ENCODE peak calls at places on chromosomes 11 and 22, in four cellular contexts. Y is colonic mucosa, L is NCI-H1436, W is globus pallidus. T is an unnamed sample.

GRCh38 chr11:8719260-8720190 is 36.9 kb downstream of the RPL27A start:
- DNase-seq in Y (no peak), L (no peak), W (no peak), T (peak)

GRCh38 chr11:2584434-2584811 is 115.4 kb downstream of the KCNQ1OT1 start:
- DNase-seq in Y (no peak), L (no peak), W (no peak), T (no peak)

GRCh38 chr11:110710520-110711381 is 1.5 kb downstream of the ARHGAP20 start:
- DNase-seq in Y (peak), L (no peak), W (no peak), T (no peak)

GRCh38 chr22:25081409-25081824 is 118.2 kb upstream of the CRYBB3 start:
- DNase-seq in Y (peak), L (peak), W (no peak), T (no peak)

GRCh38 chr11:94224078-94224477 is 80.3 kb upstream of the IZUMO1R start:
- DNase-seq in Y (no peak), L (no peak), W (no peak), T (no peak)

GRCh38 chr11:118059231-118059940 is 17.5 kb upstream of the TMPRSS4 start:
- DNase-seq in Y (no peak), L (no peak), W (no peak), T (no peak)

GRCh38 chr22:45960477-45961386 is 16.2 kb downstream of the WNT7B start:
- DNase-seq in Y (no peak), L (no peak), W (no peak), T (peak)

GRCh38 chr11:58832246-58832645 is 12.3 kb downstream of the GLYATL2 start:
- DNase-seq in Y (peak), L (no peak), W (no peak), T (no peak)

GRCh38 chr22:35376728-35377472 is 4.0 kb upstream of the HMOX1 start:
- DNase-seq in Y (peak), L (peak), W (peak), T (peak)

GRCh38 chr11:70712471-70712870 is 314.1 kb downstream of the CTTN start:
- DNase-seq in Y (peak), L (no peak), W (no peak), T (no peak)

GRCh38 chr11:19938051-19938856 is 222.0 kb downstream of the DBX1 start:
- DNase-seq in Y (peak), L (no peak), W (peak), T (peak)

GRCh38 chr11:69813839-69814238 is 5.4 kb downstream of the FGF3 start:
- DNase-seq in Y (no peak), L (no peak), W (no peak), T (no peak)

GRCh38 chr11:16395601-16396000 is 39.3 kb upstream of the SOX6 start:
- DNase-seq in Y (no peak), L (no peak), W (no peak), T (no peak)

GRCh38 chr22:43012390-43012789 is 2.6 kb downstream of the PACSIN2 start:
- DNase-seq in Y (no peak), L (no peak), W (no peak), T (no peak)

GRCh38 chr11:3225159-3225758 is 6.6 kb upstream of the MRGPRG start:
- DNase-seq in Y (no peak), L (no peak), W (no peak), T (no peak)

GRCh38 chr11:93608280-93608862 is 53.1 kb upstream of the CEP295 start:
- DNase-seq in Y (no peak), L (no peak), W (peak), T (no peak)

GRCh38 chr11:67119577-67120391 is 721 bp downstream of the KDM2A start:
- DNase-seq in Y (peak), L (no peak), W (peak), T (no peak)

GRCh38 chr11:8531312-8531711 is 62.7 kb downstream of the STK33 start:
- DNase-seq in Y (no peak), L (peak), W (no peak), T (no peak)

GRCh38 chr11:79982185-79982584 is 541.4 kb upstream of the TENM4 start:
- DNase-seq in Y (no peak), L (no peak), W (no peak), T (no peak)

GRCh38 chr11:75190652-75191329 is 39.9 kb downstream of the SLCO2B1 start:
- DNase-seq in Y (no peak), L (no peak), W (no peak), T (no peak)

GRCh38 chr11:35166369-35167360 is 27.7 kb downstream of the CD44 start:
- DNase-seq in Y (no peak), L (no peak), W (peak), T (peak)

GRCh38 chr22:44697423-44698179 is 4.4 kb upstream of the PRR5 start:
- DNase-seq in Y (peak), L (peak), W (no peak), T (peak)

GRCh38 chr22:43789452-43789851 is 22.7 kb downstream of the EFCAB6 start:
- DNase-seq in Y (no peak), L (no peak), W (no peak), T (peak)

GRCh38 chr22:26914786-26915185 is 257.4 kb downstream of the MIAT start:
- DNase-seq in Y (no peak), L (no peak), W (no peak), T (no peak)

GRCh38 chr22:38080847-38081635 is 2.9 kb downstream of the SLC16A8 start:
- DNase-seq in Y (peak), L (no peak), W (no peak), T (no peak)

GRCh38 chr11:86117706-86118050 is 48.8 kb upstream of the PICALM start:
- DNase-seq in Y (no peak), L (no peak), W (no peak), T (no peak)

GRCh38 chr22:27474711-27475547 is 326.6 kb downstream of the MN1 start:
- DNase-seq in Y (no peak), L (no peak), W (no peak), T (peak)

GRCh38 chr11:61958590-61958989 is 8.4 kb downstream of the BEST1 start:
- DNase-seq in Y (no peak), L (no peak), W (no peak), T (no peak)

GRCh38 chr11:45383229-45383628 is 97.1 kb upstream of the SYT13 start:
- DNase-seq in Y (no peak), L (no peak), W (peak), T (no peak)

GRCh38 chr11:112016765-112017356 is 8.3 kb upstream of the DLAT start:
- DNase-seq in Y (no peak), L (no peak), W (no peak), T (peak)

GRCh38 chr11:15893080-15893492 is 463.3 kb downstream of the SOX6 start:
- DNase-seq in Y (peak), L (no peak), W (no peak), T (peak)

GRCh38 chr11:13291794-13292193 is 14.2 kb downstream of the BMAL1 start:
- DNase-seq in Y (no peak), L (no peak), W (peak), T (no peak)

GRCh38 chr11:94926698-94927237 is 46.6 kb downstream of the CWC15 start:
- DNase-seq in Y (peak), L (no peak), W (peak), T (peak)

GRCh38 chr22:50705219-50705691 is 32.6 kb downstream of the SHANK3 start:
- DNase-seq in Y (no peak), L (peak), W (no peak), T (no peak)

GRCh38 chr11:14577835-14578529 is 57.8 kb upstream of the PSMA1 start:
- DNase-seq in Y (no peak), L (no peak), W (no peak), T (no peak)

GRCh38 chr11:68137833-68138232 is 16.6 kb upstream of the CHKA start:
- DNase-seq in Y (no peak), L (no peak), W (no peak), T (no peak)

GRCh38 chr11:73559758-73560157 is 38.2 kb downstream of the FAM168A start:
- DNase-seq in Y (no peak), L (no peak), W (no peak), T (no peak)

GRCh38 chr11:86184728-86185127 is 59.8 kb upstream of the EED start:
- DNase-seq in Y (no peak), L (no peak), W (no peak), T (no peak)

GRCh38 chr22:50178471-50178864 is 7.2 kb upstream of the TRABD start:
- DNase-seq in Y (no peak), L (no peak), W (no peak), T (no peak)

GRCh38 chr11:3165152-3165705 is at the start of gene OSBPL5:
- DNase-seq in Y (peak), L (no peak), W (peak), T (no peak)